ENCODE peak calls at places on chromosomes 7 and 10, in nine cellular contexts. Z, H, J, O, I, L, Y, T and W are unnamed samples.

GRCh38 chr7:99651290-99651689 is 28.5 kb downstream of the CYP3A5 start:
- DNase-seq in Z (no peak), H (no peak), J (no peak), O (no peak), I (no peak), L (no peak), Y (no peak), T (no peak), W (no peak)

GRCh38 chr10:1174022-1174421 is 117.8 kb downstream of the WDR37 start:
- DNase-seq in Z (no peak), H (no peak), J (no peak), O (no peak), I (no peak), L (no peak), Y (no peak), T (no peak), W (no peak)

GRCh38 chr7:79452495-79453265 is 787 bp downstream of the MAGI2 start:
- DNase-seq in Z (peak; percentile 16), H (no peak), J (peak; percentile 67), O (no peak), I (peak; percentile 20), L (no peak), Y (no peak), T (peak; percentile 14), W (no peak)

GRCh38 chr7:25216837-25217236 is 11.4 kb downstream of the NPVF start:
- DNase-seq in Z (no peak), H (peak; percentile 15), J (peak; percentile 75), O (no peak), I (no peak), L (peak; percentile 29), Y (no peak), T (peak; percentile 23), W (no peak)

GRCh38 chr10:6669269-6669859 is 89.3 kb upstream of the PRKCQ start:
- DNase-seq in Z (no peak), H (no peak), J (peak; percentile 79), O (no peak), I (peak; percentile 21), L (peak; percentile 44), Y (peak; percentile 23), T (peak; percentile 43), W (no peak)

GRCh38 chr10:60733189-60733815 is 45.0 kb upstream of the CDK1 start:
- DNase-seq in Z (no peak), H (no peak), J (no peak), O (peak; percentile 56), I (peak; percentile 71), L (peak; percentile 39), Y (no peak), T (peak; percentile 11), W (peak; percentile 45)

GRCh38 chr7:2384354-2385243 is 18.8 kb upstream of the CHST12 start:
- DNase-seq in Z (no peak), H (no peak), J (no peak), O (no peak), I (no peak), L (no peak), Y (no peak), T (no peak), W (no peak)

GRCh38 chr10:112827951-112828350 is 122.1 kb upstream of the TCF7L2 start:
- DNase-seq in Z (no peak), H (no peak), J (no peak), O (no peak), I (no peak), L (no peak), Y (no peak), T (no peak), W (no peak)

GRCh38 chr10:13803566-13804554 is 217.1 kb downstream of the PRPF18 start:
- DNase-seq in Z (no peak), H (no peak), J (peak; percentile 21), O (no peak), I (no peak), L (no peak), Y (no peak), T (peak; percentile 62), W (no peak)

GRCh38 chr10:130790339-130790738 is 521.2 kb downstream of the TCERG1L start:
- DNase-seq in Z (no peak), H (no peak), J (no peak), O (no peak), I (no peak), L (no peak), Y (no peak), T (no peak), W (no peak)

GRCh38 chr7:132402751-132403245 is 173.5 kb downstream of the PLXNA4 start:
- DNase-seq in Z (peak; percentile 32), H (no peak), J (peak; percentile 86), O (no peak), I (no peak), L (no peak), Y (no peak), T (peak; percentile 96), W (no peak)

GRCh38 chr7:46685051-46685450 is 764.0 kb upstream of the IGFBP3 start:
- DNase-seq in Z (no peak), H (no peak), J (no peak), O (no peak), I (no peak), L (no peak), Y (no peak), T (no peak), W (no peak)

GRCh38 chr7:39666562-39666961 is 43.2 kb downstream of the RALA start:
- DNase-seq in Z (no peak), H (no peak), J (no peak), O (no peak), I (no peak), L (no peak), Y (no peak), T (no peak), W (no peak)

GRCh38 chr7:136640977-136641376 is 227.5 kb upstream of the CHRM2 start:
- DNase-seq in Z (no peak), H (no peak), J (no peak), O (no peak), I (no peak), L (no peak), Y (no peak), T (no peak), W (no peak)

GRCh38 chr7:97818066-97818663 is 54.0 kb downstream of the ASNS start:
- DNase-seq in Z (no peak), H (no peak), J (no peak), O (no peak), I (no peak), L (no peak), Y (no peak), T (no peak), W (no peak)

GRCh38 chr7:97819161-97819560 is 53.0 kb downstream of the ASNS start:
- DNase-seq in Z (no peak), H (no peak), J (no peak), O (no peak), I (no peak), L (peak; percentile 15), Y (no peak), T (no peak), W (no peak)
- TF ChIP-seq CTCF in Z (no peak), H (peak; percentile 12), J (no peak), O (no peak), I (peak; percentile 10), L (peak; percentile 23), Y (no peak), T (no peak), W (no peak)

GRCh38 chr10:108112218-108112617 is 947.7 kb upstream of the SORCS1 start:
- DNase-seq in Z (no peak), H (no peak), J (no peak), O (no peak), I (no peak), L (no peak), Y (no peak), T (no peak), W (no peak)
- TF ChIP-seq CTCF in Z (no peak), H (no peak), J (no peak), O (no peak), I (peak; percentile 31), L (no peak), Y (no peak), T (no peak), W (no peak)

GRCh38 chr10:47298730-47299129 is 1.3 kb upstream of the GDF10 start:
- DNase-seq in Z (no peak), H (no peak), J (no peak), O (no peak), I (no peak), L (no peak), Y (no peak), T (no peak), W (no peak)

GRCh38 chr10:47297796-47298540 is 2.0 kb upstream of the GDF10 start:
- DNase-seq in Z (no peak), H (no peak), J (no peak), O (no peak), I (no peak), L (no peak), Y (no peak), T (no peak), W (no peak)

GRCh38 chr10:47299611-47299988 is 397 bp upstream of the GDF10 start:
- DNase-seq in Z (no peak), H (no peak), J (no peak), O (no peak), I (no peak), L (no peak), Y (no peak), T (no peak), W (no peak)

GRCh38 chr10:47301833-47302232 is 1.8 kb downstream of the GDF10 start:
- DNase-seq in Z (no peak), H (no peak), J (no peak), O (no peak), I (no peak), L (no peak), Y (no peak), T (no peak), W (no peak)

DNA sequence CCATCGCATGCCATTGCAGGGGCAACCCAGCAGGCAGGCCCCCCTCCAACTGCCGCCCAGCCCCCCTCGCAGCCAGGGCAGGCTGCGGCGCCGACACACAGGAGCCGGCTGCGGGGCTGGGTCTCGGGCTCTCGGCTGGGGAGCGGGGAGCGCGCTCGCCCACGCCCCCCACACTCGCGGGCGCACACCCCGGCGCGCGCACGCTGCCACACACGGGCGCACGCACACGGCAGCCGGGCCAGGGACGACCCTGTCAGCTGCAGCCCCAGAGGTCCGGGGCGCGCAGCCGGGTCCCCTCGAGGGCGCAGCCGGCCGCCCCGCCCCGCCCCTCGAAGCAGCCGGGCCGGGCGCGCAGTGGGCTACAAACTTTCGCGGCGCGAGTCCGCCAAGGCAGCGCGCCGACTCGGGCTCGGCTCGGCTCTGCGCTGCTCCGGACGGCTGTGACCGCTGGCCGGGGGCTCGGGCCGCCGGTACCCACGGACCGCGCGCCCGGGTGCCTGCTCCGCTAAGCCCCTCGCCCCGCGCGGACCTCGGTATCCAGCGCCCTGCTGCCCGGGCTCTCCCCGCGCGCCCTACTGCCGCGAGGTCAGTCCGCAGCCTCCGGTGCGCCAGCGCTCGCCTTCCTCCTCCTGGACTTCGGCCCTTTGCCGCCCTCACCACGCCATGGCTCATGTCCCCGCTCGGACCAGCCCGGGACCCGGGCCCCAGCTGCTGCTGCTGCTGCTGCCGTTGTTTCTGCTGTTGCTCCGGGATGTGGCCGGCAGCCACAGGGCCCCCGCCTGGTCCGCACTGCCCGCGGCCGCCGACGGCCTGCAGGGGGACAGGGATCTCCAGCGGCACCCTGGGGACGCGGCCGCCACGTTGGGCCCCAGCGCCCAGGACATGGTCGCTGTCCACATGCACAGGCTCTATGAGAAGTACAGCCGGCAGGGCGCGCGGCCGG is at the start of gene GDF10:
- DNase-seq in Z (no peak), H (no peak), J (no peak), O (no peak), I (no peak), L (no peak), Y (no peak), T (peak; percentile 1), W (no peak)
- TF ChIP-seq CTCF in Z (no peak), H (no peak), J (no peak), O (no peak), I (no peak), L (no peak), Y (no peak), T (peak; percentile 6), W (no peak)

GRCh38 chr10:100516847-100517246 is 2.8 kb downstream of the SEC31B start:
- DNase-seq in Z (no peak), H (no peak), J (no peak), O (no peak), I (no peak), L (no peak), Y (no peak), T (no peak), W (no peak)
- TF ChIP-seq CTCF in Z (no peak), H (no peak), J (peak; percentile 25), O (no peak), I (no peak), L (no peak), Y (no peak), T (no peak), W (no peak)